ENCODE peak calls at places on chromosomes 11 and 22, in five cellular contexts. One of them, this sample, is unnamed. For H3K4me1, the result is how much of the 10 kb centered on the place peaks cover.

GRCh38 chr11:130068986-130069683 is 559 bp upstream of the APLP2 start:
- DNase-seq in mesenchymal stem cell: peak
- DNase-seq in trophoblast cell: peak
- DNase-seq in neuronal stem cell: no peak
- DNase-seq in H1: no peak
- DNase-seq in this sample: peak

GRCh38 chr11:47464479-47464878 is 15.5 kb upstream of the RAPSN start:
- DNase-seq in mesenchymal stem cell: peak
- DNase-seq in trophoblast cell: no peak
- DNase-seq in H1: no peak
- DNase-seq in neuronal stem cell: peak
- DNase-seq in this sample: no peak

GRCh38 chr22:37273126-37273845 is 9.0 kb upstream of the CYTH4 start:
- DNase-seq in H1: no peak
- DNase-seq in mesenchymal stem cell: peak
- DNase-seq in neuronal stem cell: no peak
- DNase-seq in trophoblast cell: no peak
- DNase-seq in this sample: no peak

GRCh38 chr11:16186680-16187079 is 169.7 kb downstream of the SOX6 start:
- DNase-seq in neuronal stem cell: no peak
- DNase-seq in trophoblast cell: no peak
- DNase-seq in mesenchymal stem cell: no peak
- DNase-seq in H1: no peak
- DNase-seq in this sample: no peak

GRCh38 chr11:64996710-64997380 is at the start of gene BATF2:
- DNase-seq in neuronal stem cell: peak
- DNase-seq in trophoblast cell: peak
- DNase-seq in mesenchymal stem cell: peak
- DNase-seq in H1: peak
- DNase-seq in this sample: peak

GRCh38 chr11:11505190-11505589 is 116.6 kb downstream of the GALNT18 start:
- DNase-seq in H1: no peak
- DNase-seq in trophoblast cell: no peak
- DNase-seq in neuronal stem cell: no peak
- DNase-seq in mesenchymal stem cell: peak
- DNase-seq in this sample: no peak

GRCh38 chr11:66015094-66015881 is 3.5 kb downstream of the CST6 start:
- DNase-seq in mesenchymal stem cell: no peak
- DNase-seq in H1: no peak
- DNase-seq in neuronal stem cell: no peak
- DNase-seq in trophoblast cell: no peak
- DNase-seq in this sample: no peak

GRCh38 chr22:20243545-20244249 is 24.4 kb downstream of the RTN4R start:
- DNase-seq in trophoblast cell: no peak
- DNase-seq in neuronal stem cell: no peak
- DNase-seq in H1: no peak
- DNase-seq in mesenchymal stem cell: peak
- DNase-seq in this sample: peak

GRCh38 chr22:44550666-44551491 is 52.8 kb upstream of the RTL6 start:
- DNase-seq in neuronal stem cell: no peak
- DNase-seq in mesenchymal stem cell: peak
- DNase-seq in H1: no peak
- DNase-seq in trophoblast cell: peak
- DNase-seq in this sample: no peak

GRCh38 chr11:64659417-64660144 is 63.4 kb downstream of the NRXN2 start:
- DNase-seq in neuronal stem cell: no peak
- DNase-seq in trophoblast cell: peak
- DNase-seq in H1: no peak
- DNase-seq in mesenchymal stem cell: peak
- DNase-seq in this sample: no peak

GRCh38 chr11:20617346-20617745 is 17.9 kb downstream of the SLC6A5 start:
- DNase-seq in mesenchymal stem cell: no peak
- DNase-seq in trophoblast cell: no peak
- DNase-seq in H1: no peak
- DNase-seq in neuronal stem cell: no peak
- DNase-seq in this sample: no peak

GRCh38 chr11:121212696-121213567 is 79.6 kb upstream of the SC5D start:
- DNase-seq in trophoblast cell: no peak
- DNase-seq in H1: peak
- DNase-seq in mesenchymal stem cell: no peak
- DNase-seq in neuronal stem cell: no peak
- DNase-seq in this sample: no peak

GRCh38 chr11:76323804-76324203 is 57.1 kb downstream of the THAP12 start:
- DNase-seq in H1: no peak
- DNase-seq in neuronal stem cell: no peak
- DNase-seq in trophoblast cell: no peak
- DNase-seq in mesenchymal stem cell: no peak
- DNase-seq in this sample: no peak

GRCh38 chr11:133961890-133962289 is 5.1 kb upstream of the IGSF9B start:
- DNase-seq in H1: no peak
- DNase-seq in trophoblast cell: no peak
- DNase-seq in neuronal stem cell: no peak
- DNase-seq in mesenchymal stem cell: no peak
- DNase-seq in this sample: no peak

GRCh38 chr11:3169952-3170755 is 5.0 kb upstream of the OSBPL5 start:
- DNase-seq in trophoblast cell: no peak
- DNase-seq in H1: no peak
- DNase-seq in mesenchymal stem cell: no peak
- DNase-seq in neuronal stem cell: no peak
- DNase-seq in this sample: no peak

GRCh38 chr11:47359586-47359985 is 7.1 kb upstream of the MYBPC3 start:
- DNase-seq in trophoblast cell: no peak
- DNase-seq in neuronal stem cell: no peak
- DNase-seq in mesenchymal stem cell: no peak
- DNase-seq in H1: no peak
- DNase-seq in this sample: no peak

GRCh38 chr11:63573881-63574855 is 11.0 kb upstream of the PLAAT2 start:
- DNase-seq in trophoblast cell: peak
- DNase-seq in H1: no peak
- DNase-seq in neuronal stem cell: no peak
- DNase-seq in mesenchymal stem cell: peak
- DNase-seq in this sample: peak

GRCh38 chr11:33179431-33179830 is 18.2 kb upstream of the CSTF3 start:
- DNase-seq in mesenchymal stem cell: peak
- DNase-seq in H1: no peak
- DNase-seq in neuronal stem cell: no peak
- DNase-seq in trophoblast cell: no peak
- DNase-seq in this sample: no peak

GRCh38 chr11:133821776-133822175 is 23.5 kb downstream of the SPATA19 start:
- DNase-seq in neuronal stem cell: peak
- DNase-seq in trophoblast cell: peak
- DNase-seq in mesenchymal stem cell: no peak
- DNase-seq in H1: peak
- DNase-seq in this sample: peak

GRCh38 chr11:67409781-67410368 is 5.6 kb upstream of the CARNS1 start:
- DNase-seq in H1: peak
- DNase-seq in mesenchymal stem cell: no peak
- DNase-seq in neuronal stem cell: no peak
- DNase-seq in trophoblast cell: no peak
- DNase-seq in this sample: peak

GRCh38 chr22:43449831-43450225 is 38.0 kb downstream of the MPPED1 start:
- DNase-seq in mesenchymal stem cell: no peak
- DNase-seq in H1: no peak
- DNase-seq in trophoblast cell: no peak
- DNase-seq in neuronal stem cell: no peak
- DNase-seq in this sample: peak

GRCh38 chr11:121437686-121438078 is 14.4 kb upstream of the SORL1 start:
- DNase-seq in H1: no peak
- DNase-seq in mesenchymal stem cell: no peak
- DNase-seq in neuronal stem cell: no peak
- DNase-seq in trophoblast cell: no peak
- DNase-seq in this sample: no peak

GRCh38 chr11:114073506-114074381 is 14.2 kb downstream of the ZBTB16 start:
- DNase-seq in H1: no peak
- DNase-seq in trophoblast cell: no peak
- DNase-seq in neuronal stem cell: no peak
- DNase-seq in mesenchymal stem cell: no peak
- DNase-seq in this sample: no peak

GRCh38 chr11:57644748-57645715 is 4.7 kb downstream of the YPEL4 start:
- DNase-seq in trophoblast cell: peak
- DNase-seq in H1: peak
- DNase-seq in neuronal stem cell: peak
- DNase-seq in mesenchymal stem cell: peak
- DNase-seq in this sample: peak

GRCh38 chr22:49368976-49369725 is 458.5 kb downstream of the BRD1 start:
- DNase-seq in neuronal stem cell: no peak
- DNase-seq in H1: peak
- DNase-seq in mesenchymal stem cell: no peak
- DNase-seq in trophoblast cell: no peak
- DNase-seq in this sample: peak

GRCh38 chr11:56905442-56905841 is 83.3 kb upstream of the OR5AK2 start:
- DNase-seq in mesenchymal stem cell: no peak
- DNase-seq in trophoblast cell: no peak
- DNase-seq in neuronal stem cell: no peak
- DNase-seq in H1: no peak
- DNase-seq in this sample: no peak

GRCh38 chr11:61949169-61950034 is 749 bp upstream of the BEST1 start:
- DNase-seq in trophoblast cell: peak
- DNase-seq in mesenchymal stem cell: peak
- DNase-seq in neuronal stem cell: no peak
- DNase-seq in H1: no peak
- DNase-seq in this sample: peak

GRCh38 chr11:61948505-61948904 is 1.6 kb upstream of the BEST1 start:
- DNase-seq in H1: no peak
- DNase-seq in trophoblast cell: no peak
- DNase-seq in neuronal stem cell: no peak
- DNase-seq in mesenchymal stem cell: no peak
- DNase-seq in this sample: no peak

GRCh38 chr11:61950035-61950547 is at the start of gene BEST1:
- DNase-seq in H1: no peak
- DNase-seq in mesenchymal stem cell: no peak
- DNase-seq in trophoblast cell: no peak
- DNase-seq in neuronal stem cell: no peak
- DNase-seq in this sample: no peak

GRCh38 chr11:61946894-61947293 is 3.3 kb upstream of the BEST1 start:
- DNase-seq in neuronal stem cell: no peak
- DNase-seq in mesenchymal stem cell: peak
- DNase-seq in trophoblast cell: no peak
- DNase-seq in H1: no peak
- DNase-seq in this sample: no peak

GRCh38 chr11:61947486-61948210 is 2.5 kb upstream of the BEST1 start:
- DNase-seq in H1: peak
- DNase-seq in neuronal stem cell: peak
- DNase-seq in trophoblast cell: peak
- DNase-seq in mesenchymal stem cell: peak
- DNase-seq in this sample: peak
- H2AFZ ChIP-seq in H1: peak
- H2AFZ ChIP-seq in neuronal stem cell: peak
- H2AFZ ChIP-seq in trophoblast cell: no peak
- H2AFZ ChIP-seq in mesenchymal stem cell: no peak
- H2AFZ ChIP-seq in this sample: no peak

DNA sequence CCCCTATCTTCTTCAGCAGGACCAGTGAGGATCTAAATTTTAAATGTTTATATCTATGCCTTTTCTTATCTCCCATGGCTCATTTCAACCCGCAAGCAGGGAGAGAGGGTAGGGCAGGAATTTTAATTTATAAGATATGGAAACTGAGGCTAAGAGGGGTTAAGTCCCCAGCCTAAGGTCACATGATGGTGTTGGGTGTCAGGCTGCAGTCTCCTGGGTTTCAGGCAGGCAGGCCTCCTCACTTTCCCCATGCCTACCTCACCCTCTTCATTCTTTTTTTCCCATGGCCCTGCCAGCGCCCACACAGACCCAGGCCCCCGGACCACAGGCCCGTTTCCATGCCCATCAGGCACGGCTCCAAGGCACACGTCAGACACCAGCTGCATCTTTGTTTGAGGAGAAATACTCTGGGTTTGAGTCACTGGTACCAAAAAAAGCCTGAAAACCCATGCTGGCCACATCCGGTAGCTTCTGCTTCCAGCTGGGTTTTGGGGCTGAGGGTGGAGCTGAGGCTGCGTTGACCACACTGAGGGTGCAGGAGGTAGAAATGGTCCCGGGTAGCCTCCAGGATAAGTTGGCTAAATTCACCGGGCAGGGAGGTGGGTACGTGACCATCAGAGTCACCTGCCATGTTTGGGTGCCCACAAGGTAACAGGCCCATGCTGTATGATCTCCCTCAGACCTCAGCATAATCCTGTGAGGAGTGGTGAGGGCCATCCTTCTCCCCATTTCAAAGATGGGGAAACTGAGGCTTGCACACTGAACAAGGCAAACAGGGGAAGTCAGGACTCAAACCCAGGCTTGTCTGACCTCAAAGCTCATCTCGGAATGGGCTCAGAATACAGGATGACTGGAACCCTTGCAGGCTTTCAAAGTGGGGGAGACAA is 7.5 kb downstream of the CRYBB1 start:
- DNase-seq in H1: no peak
- DNase-seq in mesenchymal stem cell: peak
- DNase-seq in trophoblast cell: no peak
- DNase-seq in neuronal stem cell: no peak
- DNase-seq in this sample: no peak
- H3K4me1 ChIP-seq in H1: under half
- H3K4me1 ChIP-seq in mesenchymal stem cell: under half
- H3K4me1 ChIP-seq in trophoblast cell: under half
- H3K4me1 ChIP-seq in neuronal stem cell: under half
- H3K4me1 ChIP-seq in this sample: under half

DNA sequence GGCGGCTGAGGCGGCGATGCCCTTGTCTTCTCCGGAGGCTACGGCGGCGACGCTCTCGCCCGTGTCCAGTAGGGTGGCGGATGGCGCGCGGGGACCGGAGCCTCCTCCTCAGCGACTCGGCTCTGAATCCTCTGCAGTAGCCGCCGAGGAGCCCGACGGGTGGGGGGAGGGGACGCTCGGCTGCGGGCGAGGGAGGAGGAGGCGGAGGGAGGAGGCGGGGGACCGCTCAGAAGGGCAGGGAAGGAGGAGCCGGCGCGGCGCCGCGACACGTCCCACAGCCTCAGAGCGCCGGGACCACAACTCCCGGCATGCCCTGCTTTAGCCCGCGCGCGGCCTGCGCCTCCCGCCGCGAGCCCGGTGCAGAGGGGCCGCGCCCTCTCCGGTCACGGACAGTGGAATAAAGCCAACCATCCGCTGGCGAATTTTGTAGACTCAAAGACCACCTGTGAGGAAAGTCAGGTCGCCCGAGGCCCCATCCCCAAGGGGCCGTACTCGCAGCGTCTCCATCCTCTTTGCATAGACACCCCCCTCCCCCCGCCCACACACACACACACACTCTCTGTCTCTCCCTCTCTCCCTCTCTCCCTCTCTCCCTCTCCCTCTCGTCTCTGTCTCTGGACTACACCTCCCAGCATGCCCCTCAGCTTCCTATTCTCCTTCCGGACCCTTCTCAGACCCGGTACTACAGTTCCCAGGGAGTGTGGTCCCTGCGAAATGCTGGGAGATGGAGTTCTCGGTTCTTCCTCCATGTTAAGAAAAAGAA is at the start of gene FAM168A:
- DNase-seq in H1: peak
- DNase-seq in mesenchymal stem cell: peak
- DNase-seq in trophoblast cell: peak
- DNase-seq in neuronal stem cell: peak
- DNase-seq in this sample: peak
- H2BK12ac ChIP-seq in H1: peak
- H2BK12ac ChIP-seq in mesenchymal stem cell: peak
- H2BK12ac ChIP-seq in trophoblast cell: no peak
- H2BK12ac ChIP-seq in neuronal stem cell: peak
- H2BK12ac ChIP-seq in this sample: no peak

GRCh38 chr11:73149105-73149504 is 7.0 kb upstream of the FCHSD2 start:
- DNase-seq in trophoblast cell: no peak
- DNase-seq in mesenchymal stem cell: peak
- DNase-seq in neuronal stem cell: no peak
- DNase-seq in H1: no peak
- DNase-seq in this sample: no peak
- H2AFZ ChIP-seq in trophoblast cell: no peak
- H2AFZ ChIP-seq in mesenchymal stem cell: no peak
- H2AFZ ChIP-seq in neuronal stem cell: no peak
- H2AFZ ChIP-seq in H1: no peak
- H2AFZ ChIP-seq in this sample: no peak